ENCODE peak calls at places on chromosomes 1 and 21, in four cellular contexts. V, M, D and G are unnamed samples.

GRCh38 chr1:36836916-36837315 is 197.4 kb downstream of the GRIK3 start:
- DNase-seq in V (no peak), M (no peak), D (no peak), G (no peak)

GRCh38 chr1:207763972-207764371 is 12.1 kb downstream of the CD46 start:
- DNase-seq in V (no peak), M (no peak), D (no peak), G (no peak)

GRCh38 chr21:44985441-44986401 is 45.9 kb downstream of the SLX9 start:
- DNase-seq in V (no peak), M (no peak), D (no peak), G (no peak)

GRCh38 chr1:202710070-202711025 is at the start of gene SYT2:
- DNase-seq in V (no peak), M (peak), D (no peak), G (peak)

GRCh38 chr1:152035406-152036315 is 1.1 kb downstream of the S100A11 start:
- DNase-seq in V (no peak), M (peak), D (no peak), G (peak)

GRCh38 chr1:14083706-14084105 is 383.7 kb downstream of the PRDM2 start:
- DNase-seq in V (no peak), M (no peak), D (no peak), G (no peak)

GRCh38 chr1:18294437-18295176 is 186.1 kb upstream of the KLHDC7A start:
- DNase-seq in V (no peak), M (no peak), D (no peak), G (no peak)

GRCh38 chr1:180167721-180168467 is 13.2 kb downstream of the QSOX1 start:
- DNase-seq in V (peak), M (no peak), D (no peak), G (peak)

GRCh38 chr1:183218981-183219621 is 33.0 kb downstream of the LAMC2 start:
- DNase-seq in V (no peak), M (peak), D (no peak), G (no peak)

GRCh38 chr1:63893976-63894375 is 120.2 kb downstream of the ROR1 start:
- DNase-seq in V (no peak), M (no peak), D (no peak), G (no peak)

GRCh38 chr1:228497817-228498216 is 10.6 kb downstream of the RNF187 start:
- DNase-seq in V (no peak), M (no peak), D (no peak), G (no peak)

GRCh38 chr1:112798293-112798692 is 83.2 kb upstream of the PPM1J start:
- DNase-seq in V (no peak), M (no peak), D (no peak), G (no peak)

GRCh38 chr1:160747717-160748116 is 8.7 kb downstream of the SLAMF7 start:
- DNase-seq in V (no peak), M (no peak), D (no peak), G (no peak)

GRCh38 chr1:211736351-211736915 is 61.0 kb upstream of the NEK2 start:
- DNase-seq in V (no peak), M (no peak), D (no peak), G (no peak)

GRCh38 chr1:145849356-145850165 is 4.1 kb downstream of the NUDT17 start:
- DNase-seq in V (no peak), M (peak), D (no peak), G (no peak)

GRCh38 chr1:4171480-4172450 is 271.7 kb upstream of the C1orf174 start:
- DNase-seq in V (no peak), M (no peak), D (no peak), G (no peak)

GRCh38 chr1:55374801-55375616 is 159.8 kb upstream of the USP24 start:
- DNase-seq in V (no peak), M (no peak), D (no peak), G (no peak)

GRCh38 chr1:56799605-56800398 is 19.4 kb downstream of the FYB2 start:
- DNase-seq in V (no peak), M (no peak), D (no peak), G (no peak)

GRCh38 chr1:84479998-84480397 is 932 bp downstream of the RPF1 start:
- DNase-seq in V (no peak), M (peak), D (no peak), G (peak)

GRCh38 chr1:172764378-172764777 is 105.5 kb downstream of the FASLG start:
- DNase-seq in V (no peak), M (no peak), D (no peak), G (no peak)

GRCh38 chr1:229248821-229249817 is 21.8 kb upstream of the RAB4A start:
- DNase-seq in V (no peak), M (no peak), D (no peak), G (no peak)

GRCh38 chr21:36241717-36242116 is 78.3 kb upstream of the MORC3 start:
- DNase-seq in V (no peak), M (no peak), D (no peak), G (no peak)

GRCh38 chr1:188062456-188062855 is 1233.7 kb downstream of the PLA2G4A start:
- DNase-seq in V (no peak), M (no peak), D (no peak), G (no peak)

GRCh38 chr1:243667133-243667532 is 182.9 kb downstream of the AKT3 start:
- DNase-seq in V (no peak), M (no peak), D (no peak), G (no peak)

GRCh38 chr1:111219466-111220286 is 7.8 kb upstream of the CHI3L2 start:
- DNase-seq in V (no peak), M (no peak), D (peak), G (no peak)

GRCh38 chr1:110324667-110325066 is 14.5 kb upstream of the RBM15 start:
- DNase-seq in V (no peak), M (no peak), D (no peak), G (no peak)

GRCh38 chr21:33029512-33029921 is 3.8 kb downstream of the OLIG2 start:
- DNase-seq in V (no peak), M (no peak), D (no peak), G (no peak)

GRCh38 chr1:6152882-6153281 is 27.2 kb downstream of the CHD5 start:
- DNase-seq in V (no peak), M (no peak), D (no peak), G (no peak)

DNA sequence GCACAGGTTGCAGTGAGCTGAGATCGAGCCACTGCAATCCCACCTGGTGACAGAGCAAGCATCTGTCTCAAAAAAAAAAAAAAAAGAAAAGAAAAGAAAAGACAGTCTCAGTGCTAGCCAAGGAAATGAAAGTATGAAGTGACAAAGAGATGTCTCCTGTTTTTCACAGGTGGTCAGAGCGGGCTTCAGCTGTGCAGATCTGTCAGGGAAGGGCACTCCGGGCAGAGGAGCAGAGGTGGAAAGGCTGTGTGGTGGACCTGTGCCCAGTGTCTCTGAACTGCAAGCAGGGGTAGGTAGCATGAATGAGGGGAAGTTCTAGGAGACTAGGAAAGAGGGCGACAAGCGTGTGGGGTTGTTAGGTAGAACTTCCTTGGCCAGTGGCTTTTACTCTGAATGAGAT is 67.5 kb downstream of the CD247 start:
- DNase-seq in V (no peak), M (no peak), D (no peak), G (no peak)
- TF ChIP-seq CHD4 in V (no peak), M (no peak), D (no peak), G (no peak)

GRCh38 chr1:32330558-32331127 is 5.4 kb downstream of the MARCKSL1 start:
- DNase-seq in V (no peak), M (no peak), D (no peak), G (no peak)

GRCh38 chr1:32332290-32333079 is 3.5 kb downstream of the MARCKSL1 start:
- DNase-seq in V (no peak), M (no peak), D (no peak), G (no peak)

GRCh38 chr1:32331549-32331948 is 4.5 kb downstream of the MARCKSL1 start:
- DNase-seq in V (no peak), M (no peak), D (no peak), G (no peak)

GRCh38 chr1:32327204-32327603 is 8.8 kb downstream of the MARCKSL1 start:
- DNase-seq in V (no peak), M (no peak), D (no peak), G (no peak)

DNA sequence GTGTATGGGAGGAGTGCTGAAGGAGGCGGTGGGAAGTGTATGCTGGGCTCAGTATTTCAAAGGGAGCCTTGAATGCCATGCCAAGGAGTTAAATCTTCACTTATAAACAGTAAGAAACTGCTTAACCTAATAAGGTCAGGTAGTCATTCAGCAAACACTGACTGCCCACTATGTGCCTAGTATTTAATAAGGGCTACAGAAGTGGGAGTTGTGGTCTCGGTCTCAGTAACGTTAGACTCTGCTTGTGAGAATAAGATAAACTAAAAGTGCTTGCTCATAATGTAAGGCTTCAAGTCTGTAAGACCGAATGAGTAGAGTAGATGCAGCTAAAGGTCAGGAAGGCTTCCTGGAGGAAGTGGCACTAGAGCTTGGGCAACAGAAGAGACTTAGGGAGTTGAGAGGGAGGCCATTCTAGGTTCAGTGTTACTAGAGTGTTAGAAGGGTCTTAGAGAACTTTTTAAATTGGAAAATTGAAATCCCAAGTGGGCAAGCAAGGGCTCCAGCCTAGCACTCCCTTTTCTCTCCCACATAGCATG is 6.0 kb downstream of the MARCKSL1 start:
- DNase-seq in V (no peak), M (no peak), D (no peak), G (no peak)
- TF ChIP-seq CHD4 in V (no peak), M (no peak), D (no peak), G (no peak)

GRCh38 chr1:233172201-233172600 is 123.3 kb downstream of the PCNX2 start:
- DNase-seq in V (peak), M (peak), D (no peak), G (no peak)

GRCh38 chr1:233170741-233171140 is 124.8 kb downstream of the PCNX2 start:
- DNase-seq in V (no peak), M (no peak), D (no peak), G (no peak)

GRCh38 chr1:233163696-233164095 is 131.8 kb downstream of the PCNX2 start:
- DNase-seq in V (no peak), M (no peak), D (no peak), G (no peak)

GRCh38 chr1:233168384-233168783 is 127.1 kb downstream of the PCNX2 start:
- DNase-seq in V (no peak), M (no peak), D (no peak), G (no peak)

DNA sequence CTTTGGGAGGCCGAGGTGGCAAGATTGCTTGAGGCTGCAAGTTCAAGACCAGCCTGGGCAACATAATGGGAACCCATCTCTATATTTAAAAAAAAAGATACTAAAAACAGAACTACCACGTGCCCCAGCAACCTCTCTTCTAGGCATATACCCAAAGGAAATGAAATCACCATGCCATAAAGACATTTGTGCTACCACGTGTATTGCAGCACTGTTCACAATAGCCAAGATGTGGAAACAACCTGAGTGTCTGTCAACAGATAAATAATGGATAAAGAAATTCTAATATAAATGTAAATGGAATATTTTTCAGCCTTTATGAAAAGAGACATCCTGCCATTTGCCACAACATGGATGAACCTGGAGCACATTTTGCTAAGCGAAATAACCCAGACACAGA is 128.6 kb downstream of the PCNX2 start:
- DNase-seq in V (no peak), M (no peak), D (no peak), G (no peak)
- TF ChIP-seq CHD4 in V (no peak), M (no peak), D (no peak), G (no peak)

GRCh38 chr1:965526-966134 is 652 bp upstream of the PLEKHN1 start:
- DNase-seq in V (no peak), M (no peak), D (no peak), G (no peak)
- TF ChIP-seq CHD4 in V (no peak), M (no peak), D (no peak), G (no peak)

DNA sequence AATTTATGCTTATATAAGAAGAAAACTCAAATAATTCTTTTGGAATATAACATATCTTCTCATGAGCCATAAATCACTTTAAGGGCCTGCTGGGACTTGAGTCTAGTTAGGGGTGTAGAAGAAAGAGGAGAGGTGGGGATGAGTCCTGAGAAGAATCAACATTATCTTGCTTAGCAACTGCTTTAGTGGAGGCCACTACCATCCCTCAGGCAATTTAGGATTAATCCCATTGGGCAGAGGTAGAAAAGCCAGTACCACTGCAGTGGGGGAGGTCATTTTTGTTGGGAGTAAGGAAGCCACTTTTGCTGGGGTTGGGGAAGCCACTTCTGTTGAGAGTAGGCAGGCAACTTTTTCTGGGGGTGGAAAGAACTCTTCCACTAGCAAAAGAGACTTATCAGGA is 47.7 kb downstream of the SLC2A1 start:
- DNase-seq in V (no peak), M (no peak), D (no peak), G (no peak)
- TF ChIP-seq CHD4 in V (no peak), M (no peak), D (no peak), G (no peak)